ENCODE peak calls at places on chromosomes 5 and 9, in six cellular contexts. T, O, F, N, U and J are unnamed samples.
A peak's percentile ranks its signal among the peaks of the same experiment; 100 is the strongest.

GRCh38 chr5:127518319-127518621 is 830 bp downstream of the PRRC1 start:
- DNase-seq in T (no peak), O (peak; percentile 24), F (no peak), N (no peak), U (no peak), J (peak; percentile 68)

GRCh38 chr5:73436535-73437125 is 11.9 kb downstream of the FOXD1 start:
- DNase-seq in T (no peak), O (no peak), F (no peak), N (no peak), U (no peak), J (no peak)

GRCh38 chr5:136202800-136203199 is 9.8 kb upstream of the SMIM32 start:
- DNase-seq in T (no peak), O (no peak), F (no peak), N (no peak), U (no peak), J (no peak)

GRCh38 chr9:87516222-87516930 is 18.7 kb downstream of the DAPK1 start:
- DNase-seq in T (peak; percentile 68), O (peak; percentile 91), F (no peak), N (no peak), U (peak; percentile 44), J (peak; percentile 56)

GRCh38 chr5:83095163-83095972 is 18.0 kb downstream of the XRCC4 start:
- DNase-seq in T (no peak), O (no peak), F (no peak), N (no peak), U (no peak), J (no peak)

GRCh38 chr5:127746756-127747155 is 43.6 kb downstream of the CCDC192 start:
- DNase-seq in T (no peak), O (peak; percentile 22), F (no peak), N (no peak), U (no peak), J (no peak)

GRCh38 chr5:154603978-154604679 is 126.1 kb upstream of the HAND1 start:
- DNase-seq in T (peak; percentile 47), O (peak; percentile 14), F (no peak), N (no peak), U (no peak), J (peak; percentile 6)

GRCh38 chr5:17260549-17260948 is 43.1 kb downstream of the BASP1 start:
- DNase-seq in T (no peak), O (no peak), F (no peak), N (no peak), U (no peak), J (no peak)

GRCh38 chr9:82109626-82110025 is 121.1 kb downstream of the SPATA31D1 start:
- DNase-seq in T (no peak), O (no peak), F (no peak), N (no peak), U (no peak), J (peak; percentile 50)

GRCh38 chr9:21750021-21750735 is 52.3 kb upstream of the MTAP start:
- DNase-seq in T (no peak), O (peak; percentile 4), F (no peak), N (no peak), U (no peak), J (no peak)

GRCh38 chr5:131262953-131263541 is 806 bp upstream of the CDC42SE2 start:
- DNase-seq in T (no peak), O (peak; percentile 75), F (no peak), N (no peak), U (no peak), J (no peak)

GRCh38 chr5:109656829-109657228 is 32.9 kb upstream of the MAN2A1 start:
- DNase-seq in T (peak; percentile 50), O (peak; percentile 97), F (no peak), N (no peak), U (no peak), J (peak; percentile 91)

GRCh38 chr9:93013856-93014582 is 44.5 kb upstream of the SUSD3 start:
- DNase-seq in T (no peak), O (no peak), F (no peak), N (no peak), U (no peak), J (no peak)

GRCh38 chr5:88803309-88803708 is 79.7 kb downstream of the MEF2C start:
- DNase-seq in T (no peak), O (no peak), F (no peak), N (no peak), U (no peak), J (no peak)

GRCh38 chr5:147512640-147513334 is 2.9 kb upstream of the DPYSL3 start:
- DNase-seq in T (no peak), O (no peak), F (no peak), N (no peak), U (no peak), J (no peak)

GRCh38 chr9:110997847-110998246 is 40.4 kb downstream of the LPAR1 start:
- DNase-seq in T (no peak), O (no peak), F (no peak), N (no peak), U (no peak), J (peak; percentile 81)

GRCh38 chr5:162488077-162488476 is 420.5 kb downstream of the GABRG2 start:
- DNase-seq in T (no peak), O (no peak), F (no peak), N (no peak), U (no peak), J (no peak)

GRCh38 chr9:112582371-112582770 is 95.7 kb downstream of the KIAA1958 start:
- DNase-seq in T (no peak), O (no peak), F (no peak), N (no peak), U (no peak), J (no peak)

GRCh38 chr9:94772654-94773303 is 46.3 kb downstream of the AOPEP start:
- DNase-seq in T (no peak), O (no peak), F (no peak), N (no peak), U (no peak), J (peak; percentile 79)

GRCh38 chr5:57482671-57483106 is at the start of gene ACTBL2:
- DNase-seq in T (no peak), O (no peak), F (no peak), N (no peak), U (no peak), J (peak; percentile 41)

GRCh38 chr5:180093241-180093640 is 21.7 kb upstream of the RNF130 start:
- DNase-seq in T (no peak), O (no peak), F (no peak), N (no peak), U (no peak), J (no peak)

GRCh38 chr5:119928974-119929373 is 299.6 kb downstream of the FAM170A start:
- DNase-seq in T (no peak), O (no peak), F (no peak), N (no peak), U (no peak), J (no peak)

GRCh38 chr9:132988244-132989013 is 9.9 kb downstream of the GFI1B start:
- DNase-seq in T (no peak), O (no peak), F (no peak), N (no peak), U (no peak), J (no peak)

GRCh38 chr5:102759700-102760099 is 4.6 kb downstream of the PAM start:
- DNase-seq in T (no peak), O (peak; percentile 48), F (no peak), N (no peak), U (no peak), J (no peak)

GRCh38 chr5:163269624-163270023 is 167.8 kb upstream of the CCNG1 start:
- DNase-seq in T (no peak), O (peak; percentile 65), F (no peak), N (no peak), U (no peak), J (no peak)

GRCh38 chr5:2690293-2690692 is 61.2 kb downstream of the IRX2 start:
- DNase-seq in T (no peak), O (no peak), F (no peak), N (no peak), U (no peak), J (no peak)

GRCh38 chr9:131282688-131283422 is 6.5 kb upstream of the FAM78A start:
- DNase-seq in T (peak; percentile 68), O (no peak), F (peak; percentile 55), N (no peak), U (no peak), J (no peak)

GRCh38 chr9:32502459-32502858 is 23.5 kb downstream of the RIGI start:
- DNase-seq in T (no peak), O (no peak), F (no peak), N (no peak), U (no peak), J (peak; percentile 61)

GRCh38 chr5:32710335-32710858 is 724 bp upstream of the NPR3 start:
- DNase-seq in T (peak; percentile 48), O (peak; percentile 56), F (peak; percentile 37), N (no peak), U (no peak), J (peak; percentile 46)

GRCh38 chr5:179385892-179386291 is 40.6 kb upstream of the ADAMTS2 start:
- DNase-seq in T (no peak), O (no peak), F (no peak), N (no peak), U (no peak), J (no peak)

GRCh38 chr5:147737921-147738320 is 44.6 kb downstream of the JAKMIP2 start:
- DNase-seq in T (no peak), O (no peak), F (no peak), N (no peak), U (no peak), J (no peak)

GRCh38 chr9:89871871-89872331 is 267.1 kb downstream of the GADD45G start:
- DNase-seq in T (peak; percentile 75), O (no peak), F (no peak), N (no peak), U (peak; percentile 19), J (no peak)

GRCh38 chr5:135745897-135746500 is 88.5 kb upstream of the SLC25A48 start:
- DNase-seq in T (no peak), O (no peak), F (no peak), N (no peak), U (no peak), J (no peak)

GRCh38 chr5:3854069-3854741 is 258.6 kb downstream of the IRX1 start:
- DNase-seq in T (peak; percentile 62), O (no peak), F (no peak), N (no peak), U (no peak), J (no peak)

GRCh38 chr5:126460977-126461376 is 37.8 kb downstream of the GRAMD2B start:
- DNase-seq in T (no peak), O (no peak), F (no peak), N (no peak), U (no peak), J (no peak)

GRCh38 chr5:154038241-154038603 is 488 bp downstream of the FAM114A2 start:
- DNase-seq in T (no peak), O (peak; percentile 84), F (peak; percentile 20), N (peak; percentile 10), U (no peak), J (no peak)